ENCODE peak calls at places on chromosomes 2 and 18, in nine cellular contexts. One of them, this sample, is unnamed.

GRCh38 chr2:182436252-182436651 is 9.4 kb upstream of the PDE1A start:
- DNase-seq in T1000: no peak
- DNase-seq in AG04449: no peak
- DNase-seq in hepatocyte: no peak
- DNase-seq in activated T-cell treated with anti-CD3 and anti-CD28 coated beads for 1 hour: no peak
- DNase-seq in left cardiac atrium: no peak
- DNase-seq in fibroblast of pulmonary artery: no peak
- DNase-seq in activated T-helper 1 cell treated with anti-CD3 and anti-CD28 coated beads, Interleukin-12 subunit alpha, Interleukin-12 subunit beta, Interleukin-2, Interleukin-4 antibody, amounts not matched to agents 30 ng/mL and 10 ng/mL and 1 ng/mL, durations not matched to agents 14 hours and 24 hours and 36 hours: no peak
- DNase-seq in nephron progenitor cell: no peak
- DNase-seq in this sample: no peak

GRCh38 chr2:218285604-218286003 is 6.7 kb downstream of the TMBIM1 start:
- DNase-seq in T1000: no peak
- DNase-seq in AG04449: no peak
- DNase-seq in hepatocyte: no peak
- DNase-seq in activated T-cell treated with anti-CD3 and anti-CD28 coated beads for 1 hour: no peak
- DNase-seq in left cardiac atrium: peak
- DNase-seq in fibroblast of pulmonary artery: peak
- DNase-seq in activated T-helper 1 cell treated with anti-CD3 and anti-CD28 coated beads, Interleukin-12 subunit alpha, Interleukin-12 subunit beta, Interleukin-2, Interleukin-4 antibody, amounts not matched to agents 30 ng/mL and 10 ng/mL and 1 ng/mL, durations not matched to agents 14 hours and 24 hours and 36 hours: no peak
- DNase-seq in nephron progenitor cell: no peak
- DNase-seq in this sample: peak

GRCh38 chr18:46632401-46633089 is 24.5 kb downstream of the LOXHD1 start:
- DNase-seq in T1000: no peak
- DNase-seq in AG04449: no peak
- DNase-seq in hepatocyte: no peak
- DNase-seq in activated T-cell treated with anti-CD3 and anti-CD28 coated beads for 1 hour: no peak
- DNase-seq in left cardiac atrium: no peak
- DNase-seq in fibroblast of pulmonary artery: peak
- DNase-seq in activated T-helper 1 cell treated with anti-CD3 and anti-CD28 coated beads, Interleukin-12 subunit alpha, Interleukin-12 subunit beta, Interleukin-2, Interleukin-4 antibody, amounts not matched to agents 30 ng/mL and 10 ng/mL and 1 ng/mL, durations not matched to agents 14 hours and 24 hours and 36 hours: no peak
- DNase-seq in nephron progenitor cell: no peak
- DNase-seq in this sample: peak

GRCh38 chr2:146579154-146579930 is 1265.5 kb upstream of the ACVR2A start:
- DNase-seq in T1000: no peak
- DNase-seq in AG04449: peak
- DNase-seq in hepatocyte: no peak
- DNase-seq in activated T-cell treated with anti-CD3 and anti-CD28 coated beads for 1 hour: no peak
- DNase-seq in left cardiac atrium: no peak
- DNase-seq in fibroblast of pulmonary artery: peak
- DNase-seq in activated T-helper 1 cell treated with anti-CD3 and anti-CD28 coated beads, Interleukin-12 subunit alpha, Interleukin-12 subunit beta, Interleukin-2, Interleukin-4 antibody, amounts not matched to agents 30 ng/mL and 10 ng/mL and 1 ng/mL, durations not matched to agents 14 hours and 24 hours and 36 hours: no peak
- DNase-seq in nephron progenitor cell: no peak
- DNase-seq in this sample: no peak

GRCh38 chr2:222424729-222425671 is 657 bp downstream of the SGPP2 start:
- DNase-seq in T1000: no peak
- DNase-seq in AG04449: no peak
- DNase-seq in hepatocyte: peak
- DNase-seq in activated T-cell treated with anti-CD3 and anti-CD28 coated beads for 1 hour: no peak
- DNase-seq in left cardiac atrium: peak
- DNase-seq in fibroblast of pulmonary artery: no peak
- DNase-seq in activated T-helper 1 cell treated with anti-CD3 and anti-CD28 coated beads, Interleukin-12 subunit alpha, Interleukin-12 subunit beta, Interleukin-2, Interleukin-4 antibody, amounts not matched to agents 30 ng/mL and 10 ng/mL and 1 ng/mL, durations not matched to agents 14 hours and 24 hours and 36 hours: peak
- DNase-seq in nephron progenitor cell: peak
- DNase-seq in this sample: no peak

GRCh38 chr2:189581354-189582139 is 961 bp upstream of the SLC40A1 start:
- DNase-seq in T1000: no peak
- DNase-seq in AG04449: no peak
- DNase-seq in hepatocyte: peak
- DNase-seq in activated T-cell treated with anti-CD3 and anti-CD28 coated beads for 1 hour: peak
- DNase-seq in left cardiac atrium: no peak
- DNase-seq in fibroblast of pulmonary artery: no peak
- DNase-seq in activated T-helper 1 cell treated with anti-CD3 and anti-CD28 coated beads, Interleukin-12 subunit alpha, Interleukin-12 subunit beta, Interleukin-2, Interleukin-4 antibody, amounts not matched to agents 30 ng/mL and 10 ng/mL and 1 ng/mL, durations not matched to agents 14 hours and 24 hours and 36 hours: no peak
- DNase-seq in nephron progenitor cell: peak
- DNase-seq in this sample: no peak

GRCh38 chr2:121209014-121209610 is 75.9 kb downstream of the TFCP2L1 start:
- DNase-seq in T1000: no peak
- DNase-seq in AG04449: no peak
- DNase-seq in hepatocyte: no peak
- DNase-seq in activated T-cell treated with anti-CD3 and anti-CD28 coated beads for 1 hour: no peak
- DNase-seq in left cardiac atrium: no peak
- DNase-seq in fibroblast of pulmonary artery: no peak
- DNase-seq in activated T-helper 1 cell treated with anti-CD3 and anti-CD28 coated beads, Interleukin-12 subunit alpha, Interleukin-12 subunit beta, Interleukin-2, Interleukin-4 antibody, amounts not matched to agents 30 ng/mL and 10 ng/mL and 1 ng/mL, durations not matched to agents 14 hours and 24 hours and 36 hours: no peak
- DNase-seq in nephron progenitor cell: no peak
- DNase-seq in this sample: no peak

GRCh38 chr2:51918113-51918512 is 886.2 kb upstream of the NRXN1 start:
- DNase-seq in T1000: no peak
- DNase-seq in AG04449: peak
- DNase-seq in hepatocyte: no peak
- DNase-seq in activated T-cell treated with anti-CD3 and anti-CD28 coated beads for 1 hour: no peak
- DNase-seq in left cardiac atrium: no peak
- DNase-seq in fibroblast of pulmonary artery: peak
- DNase-seq in activated T-helper 1 cell treated with anti-CD3 and anti-CD28 coated beads, Interleukin-12 subunit alpha, Interleukin-12 subunit beta, Interleukin-2, Interleukin-4 antibody, amounts not matched to agents 30 ng/mL and 10 ng/mL and 1 ng/mL, durations not matched to agents 14 hours and 24 hours and 36 hours: no peak
- DNase-seq in nephron progenitor cell: no peak
- DNase-seq in this sample: no peak

GRCh38 chr2:180761224-180761623 is 219.2 kb upstream of the UBE2E3 start:
- DNase-seq in T1000: no peak
- DNase-seq in AG04449: no peak
- DNase-seq in hepatocyte: peak
- DNase-seq in activated T-cell treated with anti-CD3 and anti-CD28 coated beads for 1 hour: no peak
- DNase-seq in left cardiac atrium: no peak
- DNase-seq in fibroblast of pulmonary artery: peak
- DNase-seq in activated T-helper 1 cell treated with anti-CD3 and anti-CD28 coated beads, Interleukin-12 subunit alpha, Interleukin-12 subunit beta, Interleukin-2, Interleukin-4 antibody, amounts not matched to agents 30 ng/mL and 10 ng/mL and 1 ng/mL, durations not matched to agents 14 hours and 24 hours and 36 hours: no peak
- DNase-seq in nephron progenitor cell: no peak
- DNase-seq in this sample: no peak

GRCh38 chr18:21389903-21390302 is 147.9 kb downstream of the GREB1L start:
- DNase-seq in T1000: no peak
- DNase-seq in AG04449: no peak
- DNase-seq in hepatocyte: no peak
- DNase-seq in activated T-cell treated with anti-CD3 and anti-CD28 coated beads for 1 hour: no peak
- DNase-seq in left cardiac atrium: no peak
- DNase-seq in fibroblast of pulmonary artery: no peak
- DNase-seq in activated T-helper 1 cell treated with anti-CD3 and anti-CD28 coated beads, Interleukin-12 subunit alpha, Interleukin-12 subunit beta, Interleukin-2, Interleukin-4 antibody, amounts not matched to agents 30 ng/mL and 10 ng/mL and 1 ng/mL, durations not matched to agents 14 hours and 24 hours and 36 hours: no peak
- DNase-seq in nephron progenitor cell: no peak
- DNase-seq in this sample: no peak

GRCh38 chr2:85755122-85756027 is 1.6 kb downstream of the ATOH8 start:
- DNase-seq in T1000: no peak
- DNase-seq in AG04449: no peak
- DNase-seq in hepatocyte: no peak
- DNase-seq in activated T-cell treated with anti-CD3 and anti-CD28 coated beads for 1 hour: no peak
- DNase-seq in left cardiac atrium: no peak
- DNase-seq in fibroblast of pulmonary artery: peak
- DNase-seq in activated T-helper 1 cell treated with anti-CD3 and anti-CD28 coated beads, Interleukin-12 subunit alpha, Interleukin-12 subunit beta, Interleukin-2, Interleukin-4 antibody, amounts not matched to agents 30 ng/mL and 10 ng/mL and 1 ng/mL, durations not matched to agents 14 hours and 24 hours and 36 hours: peak
- DNase-seq in nephron progenitor cell: peak
- DNase-seq in this sample: no peak